ENCODE peak calls at places on chromosomes 3 and 15, in four cellular contexts. One of them, this sample, is unnamed.

GRCh38 chr3:74539879-74540278 is 74.6 kb downstream of the CNTN3 start:
- DNase-seq in WTC11: no peak
- DNase-seq in H9: no peak
- DNase-seq in cardiac muscle cell: peak
- DNase-seq in this sample: no peak

GRCh38 chr15:75840659-75841058 is 2.6 kb upstream of the UBE2Q2 start:
- DNase-seq in WTC11: no peak
- DNase-seq in H9: no peak
- DNase-seq in cardiac muscle cell: peak
- DNase-seq in this sample: no peak

GRCh38 chr3:56702487-56703315 is 19.6 kb upstream of the TASOR start:
- DNase-seq in cardiac muscle cell: peak
- DNase-seq in H9: no peak
- DNase-seq in WTC11: no peak
- DNase-seq in this sample: peak

GRCh38 chr3:7095116-7095515 is 234.2 kb downstream of the GRM7 start:
- DNase-seq in H9: no peak
- DNase-seq in WTC11: no peak
- DNase-seq in cardiac muscle cell: no peak
- DNase-seq in this sample: no peak

GRCh38 chr3:37074178-37074577 is 80.9 kb downstream of the MLH1 start:
- DNase-seq in WTC11: no peak
- DNase-seq in H9: no peak
- DNase-seq in cardiac muscle cell: peak
- DNase-seq in this sample: no peak

GRCh38 chr3:195888311-195888761 is 20.0 kb downstream of the TNK2 start:
- DNase-seq in H9: no peak
- DNase-seq in WTC11: no peak
- DNase-seq in cardiac muscle cell: no peak
- DNase-seq in this sample: no peak

GRCh38 chr3:170839518-170840100 is 30.4 kb downstream of the RPL22L1 start:
- DNase-seq in cardiac muscle cell: no peak
- DNase-seq in WTC11: no peak
- DNase-seq in H9: no peak
- DNase-seq in this sample: no peak

GRCh38 chr15:25572201-25572600 is 133.4 kb upstream of the UBE3A start:
- DNase-seq in H9: no peak
- DNase-seq in WTC11: no peak
- DNase-seq in cardiac muscle cell: peak
- DNase-seq in this sample: no peak

GRCh38 chr3:97763586-97764148 is 891 bp upstream of the ARL6 start:
- DNase-seq in H9: no peak
- DNase-seq in cardiac muscle cell: peak
- DNase-seq in WTC11: peak
- DNase-seq in this sample: no peak

GRCh38 chr3:152419748-152420147 is 151.0 kb downstream of the MBNL1 start:
- DNase-seq in WTC11: no peak
- DNase-seq in cardiac muscle cell: no peak
- DNase-seq in H9: no peak
- DNase-seq in this sample: no peak

GRCh38 chr3:184682671-184683070 is 29.2 kb downstream of the MAGEF1 start:
- DNase-seq in H9: no peak
- DNase-seq in WTC11: no peak
- DNase-seq in cardiac muscle cell: no peak
- DNase-seq in this sample: no peak

GRCh38 chr3:39528844-39529243 is 61.4 kb downstream of the MOBP start:
- DNase-seq in WTC11: no peak
- DNase-seq in cardiac muscle cell: no peak
- DNase-seq in H9: no peak
- DNase-seq in this sample: no peak

GRCh38 chr15:100863406-100864198 is 16.0 kb upstream of the ALDH1A3 start:
- DNase-seq in cardiac muscle cell: peak
- DNase-seq in WTC11: no peak
- DNase-seq in H9: no peak
- DNase-seq in this sample: no peak

GRCh38 chr3:54225841-54226528 is 103.6 kb downstream of the CACNA2D3 start:
- DNase-seq in cardiac muscle cell: peak
- DNase-seq in WTC11: no peak
- DNase-seq in H9: no peak
- DNase-seq in this sample: no peak

GRCh38 chr3:128321418-128321817 is 145.3 kb downstream of the DNAJB8 start:
- DNase-seq in cardiac muscle cell: no peak
- DNase-seq in WTC11: no peak
- DNase-seq in H9: peak
- DNase-seq in this sample: no peak

This sample was measured in T follicular helper cell.